ENCODE peak calls at places on chromosomes 7 and 10, in four cellular contexts. One of them, this sample, is unnamed.

GRCh38 chr10:133162910-133163856 is 3.2 kb downstream of the KNDC1 start:
- DNase-seq in HCT116: no peak
- DNase-seq in H1: no peak
- DNase-seq in HepG2: no peak
- DNase-seq in this sample: no peak

GRCh38 chr10:1160561-1160961 is 104.4 kb downstream of the WDR37 start:
- DNase-seq in HCT116: no peak
- DNase-seq in H1: no peak
- DNase-seq in HepG2: no peak
- DNase-seq in this sample: no peak

GRCh38 chr10:95653895-95654294 is 2.6 kb downstream of the ALDH18A1 start:
- DNase-seq in HCT116: no peak
- DNase-seq in H1: no peak
- DNase-seq in HepG2: no peak
- DNase-seq in this sample: no peak

GRCh38 chr10:7233259-7233991 is 177.4 kb downstream of the SFMBT2 start:
- DNase-seq in HCT116: no peak
- DNase-seq in H1: no peak
- DNase-seq in HepG2: peak
- DNase-seq in this sample: no peak

GRCh38 chr10:120195984-120196712 is 260.9 kb upstream of the PLPP4 start:
- DNase-seq in HCT116: no peak
- DNase-seq in H1: no peak
- DNase-seq in HepG2: no peak
- DNase-seq in this sample: no peak

GRCh38 chr10:22103701-22104100 is 100.2 kb upstream of the DNAJC1 start:
- DNase-seq in HCT116: peak
- DNase-seq in H1: no peak
- DNase-seq in HepG2: no peak
- DNase-seq in this sample: no peak

GRCh38 chr10:5575482-5576153 is 50.9 kb downstream of the CALML3 start:
- DNase-seq in HCT116: no peak
- DNase-seq in H1: no peak
- DNase-seq in HepG2: no peak
- DNase-seq in this sample: no peak

GRCh38 chr10:77601488-77601887 is 36.1 kb downstream of the KCNMA1 start:
- DNase-seq in HCT116: no peak
- DNase-seq in H1: no peak
- DNase-seq in HepG2: no peak
- DNase-seq in this sample: no peak

GRCh38 chr10:97319671-97320479 is 804 bp downstream of the FRAT1 start:
- DNase-seq in HCT116: no peak
- DNase-seq in H1: peak
- DNase-seq in HepG2: peak
- DNase-seq in this sample: no peak

GRCh38 chr7:54345746-54346145 is 196.4 kb upstream of the VSTM2A start:
- DNase-seq in HCT116: no peak
- DNase-seq in H1: no peak
- DNase-seq in HepG2: no peak
- DNase-seq in this sample: no peak
- TF ChIP-seq ZNF274 in HCT116: no peak
- TF ChIP-seq ZNF274 in H1: no peak
- TF ChIP-seq ZNF274 in HepG2: no peak
- TF ChIP-seq ZNF274 in this sample: no peak

DNA sequence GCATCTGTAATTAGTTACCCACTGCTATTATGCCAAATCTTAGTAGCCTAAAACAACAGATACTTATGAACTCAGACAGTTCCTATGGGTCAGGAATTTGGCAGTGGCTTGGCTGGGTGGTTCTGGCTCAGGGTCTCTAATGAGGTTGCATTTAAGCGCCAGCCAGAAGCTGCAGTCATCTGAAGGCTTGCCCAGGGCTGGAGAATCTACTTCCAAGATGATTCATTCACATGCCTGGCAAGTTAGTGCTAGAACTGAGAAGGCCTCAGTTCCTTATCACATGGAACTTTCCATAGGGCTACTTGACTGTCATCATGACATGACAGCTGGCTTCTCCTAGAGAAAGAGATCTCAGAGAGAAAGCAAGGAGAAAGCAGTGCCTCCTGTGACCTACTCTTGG is 121.3 kb downstream of the AVL9 start:
- DNase-seq in HCT116: peak
- DNase-seq in H1: no peak
- DNase-seq in HepG2: no peak
- DNase-seq in this sample: no peak
- TF ChIP-seq ZNF274 in HCT116: no peak
- TF ChIP-seq ZNF274 in H1: no peak
- TF ChIP-seq ZNF274 in HepG2: no peak
- TF ChIP-seq ZNF274 in this sample: no peak

GRCh38 chr10:121303273-121303890 is 294.9 kb downstream of the FGFR2 start:
- DNase-seq in HCT116: no peak
- DNase-seq in H1: no peak
- DNase-seq in HepG2: no peak
- DNase-seq in this sample: no peak

GRCh38 chr10:121302541-121303180 is 295.6 kb downstream of the FGFR2 start:
- DNase-seq in HCT116: no peak
- DNase-seq in H1: no peak
- DNase-seq in HepG2: no peak
- DNase-seq in this sample: no peak

GRCh38 chr10:121296378-121296777 is 301.9 kb downstream of the FGFR2 start:
- DNase-seq in HCT116: no peak
- DNase-seq in H1: no peak
- DNase-seq in HepG2: no peak
- DNase-seq in this sample: no peak

GRCh38 chr10:121296856-121297255 is 301.4 kb downstream of the FGFR2 start:
- DNase-seq in HCT116: no peak
- DNase-seq in H1: no peak
- DNase-seq in HepG2: no peak
- DNase-seq in this sample: no peak

DNA sequence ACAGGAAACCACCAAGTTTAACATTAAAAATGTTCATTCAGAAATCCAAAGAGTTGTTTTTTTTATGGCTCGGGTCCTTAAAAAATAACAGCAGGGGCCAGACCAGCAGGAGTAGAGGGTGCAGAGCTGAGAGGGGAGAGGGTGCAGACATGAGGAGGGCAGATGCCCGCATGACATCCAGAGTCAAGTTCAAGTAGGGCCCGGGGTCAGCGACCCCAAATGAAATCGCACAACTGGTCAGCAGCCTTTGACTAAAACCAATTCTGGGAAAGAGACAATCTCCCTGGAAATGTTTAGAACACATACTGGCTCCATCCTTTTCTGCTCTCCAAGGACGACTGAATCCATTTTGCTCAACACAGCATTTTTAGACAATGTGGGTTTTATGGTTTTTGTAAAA is 297.5 kb downstream of the FGFR2 start:
- DNase-seq in HCT116: no peak
- DNase-seq in H1: no peak
- DNase-seq in HepG2: no peak
- DNase-seq in this sample: no peak
- TF ChIP-seq ZNF274 in HCT116: no peak
- TF ChIP-seq ZNF274 in H1: no peak
- TF ChIP-seq ZNF274 in HepG2: no peak
- TF ChIP-seq ZNF274 in this sample: no peak

DNA sequence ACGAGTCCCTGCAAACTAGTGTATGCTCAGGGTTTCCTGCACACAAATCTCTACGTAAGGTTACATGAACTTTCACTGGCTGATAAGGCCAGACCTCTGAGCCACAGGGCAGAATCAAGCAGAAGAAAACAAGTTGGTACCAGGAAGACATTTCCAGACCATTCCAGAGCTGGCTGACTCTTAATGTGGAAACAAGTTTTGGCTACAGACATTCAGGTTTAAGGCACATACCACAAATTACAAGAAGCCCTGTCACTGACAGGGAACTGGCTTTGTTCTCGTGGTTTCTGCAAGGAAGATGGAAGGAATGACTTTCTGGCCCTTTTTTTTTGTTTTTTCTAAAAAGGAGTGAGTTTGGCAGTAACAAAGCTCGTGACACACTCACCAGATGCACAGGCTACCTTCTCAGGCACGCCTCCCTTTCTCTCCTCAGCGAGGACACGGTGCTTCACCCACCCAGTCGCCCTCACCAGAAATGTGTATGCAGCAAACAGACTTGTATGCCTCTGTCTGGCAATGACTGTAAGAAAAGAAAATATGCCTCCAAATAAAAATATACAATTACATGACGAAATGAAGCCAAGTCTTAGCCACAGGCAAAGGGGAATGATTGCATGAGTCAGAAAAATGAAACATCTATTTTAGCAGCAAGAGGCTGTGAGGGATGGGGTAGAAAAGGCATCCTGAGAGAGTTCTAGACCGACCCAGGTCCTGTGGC is 22.6 kb downstream of the PLAC9 start:
- DNase-seq in HCT116: no peak
- DNase-seq in H1: no peak
- DNase-seq in HepG2: no peak
- DNase-seq in this sample: no peak
- TF ChIP-seq ZNF274 in HCT116: no peak
- TF ChIP-seq ZNF274 in H1: no peak
- TF ChIP-seq ZNF274 in HepG2: no peak
- TF ChIP-seq ZNF274 in this sample: no peak

DNA sequence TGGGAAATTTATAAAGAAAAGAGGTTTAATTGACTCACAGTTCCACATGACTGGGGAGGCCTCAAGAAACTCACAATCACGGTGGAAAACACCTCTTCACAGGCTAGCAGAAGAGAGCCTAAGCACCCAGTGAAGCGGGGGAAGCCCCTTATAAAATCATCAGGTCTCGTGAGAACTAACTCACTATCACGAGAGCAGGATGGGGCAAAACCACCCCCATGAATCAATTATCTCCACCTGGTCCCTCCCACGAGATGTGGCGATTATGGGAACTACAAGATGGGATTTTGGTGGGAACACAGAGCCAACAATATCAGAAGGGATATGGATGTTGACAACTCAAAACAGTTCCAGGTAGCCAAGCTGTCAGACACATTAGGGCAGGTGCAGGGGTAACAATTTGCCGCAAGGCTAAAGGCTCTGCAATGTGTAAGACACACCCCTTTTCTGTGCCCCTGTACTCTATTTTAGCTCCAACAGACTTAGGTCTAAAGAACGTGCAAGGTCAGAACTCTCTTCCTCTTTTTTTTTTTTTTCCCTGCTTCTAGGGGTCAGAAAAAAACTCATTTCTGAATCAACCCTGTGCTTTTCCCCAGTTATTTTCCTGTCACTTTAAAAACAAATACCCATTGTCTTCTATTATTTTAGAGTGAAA is 30.7 kb upstream of the RBM20 start:
- DNase-seq in HCT116: no peak
- DNase-seq in H1: no peak
- DNase-seq in HepG2: no peak
- DNase-seq in this sample: no peak
- TF ChIP-seq ZNF274 in HCT116: no peak
- TF ChIP-seq ZNF274 in H1: no peak
- TF ChIP-seq ZNF274 in HepG2: no peak
- TF ChIP-seq ZNF274 in this sample: no peak

GRCh38 chr7:129824291-129825004 is 128.3 kb downstream of the UBE2H start:
- DNase-seq in HCT116: no peak
- DNase-seq in H1: no peak
- DNase-seq in HepG2: no peak
- DNase-seq in this sample: no peak

GRCh38 chr7:129825005-129825553 is 127.7 kb downstream of the UBE2H start:
- DNase-seq in HCT116: peak
- DNase-seq in H1: peak
- DNase-seq in HepG2: peak
- DNase-seq in this sample: peak

GRCh38 chr7:129828078-129828762 is 124.5 kb downstream of the UBE2H start:
- DNase-seq in HCT116: no peak
- DNase-seq in H1: no peak
- DNase-seq in HepG2: no peak
- DNase-seq in this sample: no peak

GRCh38 chr7:129827467-129827990 is 125.2 kb downstream of the UBE2H start:
- DNase-seq in HCT116: no peak
- DNase-seq in H1: no peak
- DNase-seq in HepG2: no peak
- DNase-seq in this sample: no peak

GRCh38 chr7:129825554-129826267 is 127.0 kb downstream of the UBE2H start:
- DNase-seq in HCT116: peak
- DNase-seq in H1: no peak
- DNase-seq in HepG2: peak
- DNase-seq in this sample: peak
- TF ChIP-seq ZNF274 in HCT116: no peak
- TF ChIP-seq ZNF274 in H1: no peak
- TF ChIP-seq ZNF274 in HepG2: no peak
- TF ChIP-seq ZNF274 in this sample: no peak